ENCODE peak calls at places on chromosomes 16 and 17, in nine cellular contexts. Z, C, O, G, W, H, A, Y and U are unnamed samples.
A peak's percentile ranks its signal among the peaks of the same experiment; 100 is the strongest.

GRCh38 chr17:74045608-74046007 is 157.9 kb upstream of the RPL38 start:
- DNase-seq in C (no peak), O (no peak), A (no peak), G (no peak), Y (peak; percentile 24), W (no peak), Z (no peak), H (no peak), U (no peak)

GRCh38 chr16:80323187-80323807 is 217.5 kb upstream of the DYNLRB2 start:
- DNase-seq in H (no peak), O (no peak), Z (no peak), C (no peak), Y (no peak), A (no peak), G (no peak), W (no peak), U (no peak)

GRCh38 chr17:42531455-42532354 is 4.3 kb upstream of the NAGLU start:
- DNase-seq in O (peak; percentile 64), A (peak; percentile 61), C (peak; percentile 87), G (no peak), W (peak; percentile 57), Z (peak; percentile 76), H (peak; percentile 76), Y (peak; percentile 51), U (peak; percentile 37)

GRCh38 chr16:85638695-85639409 is 25.7 kb downstream of the GSE1 start:
- DNase-seq in Y (no peak), C (no peak), H (no peak), Z (no peak), O (no peak), W (no peak), A (no peak), G (no peak), U (no peak)

GRCh38 chr17:31754239-31754945 is 104.7 kb downstream of the COPRS start:
- DNase-seq in O (no peak), H (no peak), G (no peak), W (no peak), A (no peak), Z (no peak), Y (peak; percentile 50), C (no peak), U (peak; percentile 98)

GRCh38 chr17:1039511-1040215 is 42.7 kb downstream of the TIMM22 start:
- DNase-seq in H (no peak), C (peak; percentile 92), O (peak; percentile 91), A (peak; percentile 85), Y (no peak), W (no peak), Z (peak; percentile 53), G (no peak), U (no peak)

GRCh38 chr16:24731722-24732419 is 2.4 kb downstream of the TNRC6A start:
- DNase-seq in C (peak; percentile 69), W (no peak), G (no peak), O (no peak), Y (no peak), Z (no peak), H (no peak), A (no peak), U (no peak)

GRCh38 chr16:74622005-74622404 is 15.1 kb upstream of the GLG1 start:
- DNase-seq in W (no peak), G (no peak), Z (no peak), H (no peak), C (no peak), O (no peak), A (no peak), Y (no peak), U (no peak)

GRCh38 chr17:7232114-7232513 is 2.2 kb downstream of the DVL2 start:
- DNase-seq in W (no peak), H (no peak), O (no peak), Z (no peak), A (no peak), G (no peak), Y (peak; percentile 1), C (no peak), U (no peak)

GRCh38 chr17:72467841-72468653 is 347.2 kb downstream of the SOX9 start:
- DNase-seq in C (no peak), O (no peak), Y (no peak), G (no peak), Z (peak; percentile 87), H (no peak), W (no peak), A (no peak), U (no peak)

GRCh38 chr17:72466606-72467005 is 345.8 kb downstream of the SOX9 start:
- DNase-seq in A (no peak), Z (no peak), H (no peak), Y (peak; percentile 27), W (no peak), O (no peak), G (no peak), C (no peak), U (no peak)

GRCh38 chr17:72463287-72464102 is 342.7 kb downstream of the SOX9 start:
- DNase-seq in A (no peak), Y (no peak), W (no peak), H (no peak), Z (no peak), O (no peak), C (no peak), G (no peak), U (no peak)

GRCh38 chr17:72465191-72466024 is 344.6 kb downstream of the SOX9 start:
- DNase-seq in O (peak; percentile 41), A (no peak), C (no peak), H (peak; percentile 52), W (no peak), G (peak; percentile 98), Z (peak; percentile 77), Y (peak; percentile 99), U (peak; percentile 98)

DNA sequence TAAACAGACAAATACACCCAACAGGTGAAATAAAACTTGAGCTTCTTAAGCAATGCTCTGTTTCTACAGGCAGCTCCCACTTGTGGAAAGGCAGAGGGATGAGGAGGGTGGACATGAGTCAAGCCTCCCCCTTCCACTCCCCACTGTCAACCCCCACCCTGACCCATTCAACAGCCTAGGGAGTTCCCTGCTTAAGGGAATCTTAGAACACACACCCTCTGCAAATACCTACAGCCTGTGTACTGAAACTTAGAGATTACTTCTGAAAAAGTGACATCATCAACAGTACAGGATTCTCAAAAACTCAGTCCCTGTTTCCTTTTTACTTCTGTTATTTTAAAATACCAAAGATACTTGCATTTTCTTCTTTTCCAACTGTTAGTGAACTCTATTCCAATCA is 345.4 kb downstream of the SOX9 start:
- DNase-seq in G (peak; percentile 87), W (no peak), C (no peak), H (peak; percentile 61), A (no peak), Y (peak; percentile 97), Z (peak; percentile 65), O (no peak), U (peak; percentile 55)
- TF ChIP-seq CTCF in G (no peak), W (no peak), C (no peak), H (no peak), A (no peak), Y (peak; percentile 31), Z (no peak), O (no peak), U (peak; percentile 42)

DNA sequence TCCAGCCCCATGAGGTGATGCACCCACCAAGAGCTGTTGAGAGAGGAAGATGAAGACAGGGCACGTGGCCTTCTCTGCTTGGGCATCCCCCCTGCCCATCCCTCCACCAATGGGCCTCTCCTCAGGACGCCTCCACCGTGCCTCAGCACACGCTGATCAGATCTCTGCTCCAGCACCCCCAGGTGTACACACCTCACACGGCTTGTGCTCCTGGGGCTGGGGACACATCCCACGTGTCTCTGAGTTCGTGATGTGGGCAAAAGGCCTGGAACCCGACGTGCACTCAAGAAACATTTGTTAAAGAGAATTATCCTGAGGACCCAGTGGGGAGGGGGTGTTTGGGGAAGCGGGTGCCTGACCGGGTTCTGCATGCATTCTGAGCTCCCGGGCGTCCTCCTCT is 55.3 kb downstream of the MGAT5B start:
- DNase-seq in G (no peak), O (no peak), H (no peak), W (no peak), A (no peak), Z (no peak), Y (no peak), C (no peak), U (no peak)
- TF ChIP-seq CTCF in G (no peak), O (no peak), H (no peak), W (no peak), A (no peak), Z (no peak), Y (no peak), C (no peak), U (no peak)

DNA sequence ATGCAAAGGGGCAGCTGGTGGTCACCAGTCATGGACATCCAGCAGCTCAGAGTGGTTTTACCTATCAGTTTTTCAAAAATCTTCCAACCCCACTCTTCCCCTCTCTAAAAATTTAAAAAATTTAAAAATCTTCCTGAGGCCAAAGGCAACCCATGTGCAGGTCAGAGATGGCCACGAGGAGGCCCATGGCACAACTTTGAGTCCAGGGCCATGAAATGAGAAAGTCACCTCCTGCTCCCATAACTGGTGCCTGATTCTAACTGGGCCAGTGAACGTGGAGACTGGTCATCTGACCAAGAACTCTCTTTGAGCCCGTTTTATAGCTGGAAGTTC is 124.4 kb downstream of the XYLT1 start:
- DNase-seq in O (no peak), G (no peak), Y (no peak), H (no peak), Z (no peak), A (no peak), W (no peak), C (no peak), U (no peak)
- TF ChIP-seq CTCF in O (no peak), G (no peak), Y (no peak), H (no peak), Z (no peak), A (no peak), W (no peak), C (no peak), U (no peak)

GRCh38 chr16:20347666-20348364 is 4.7 kb downstream of the UMOD start:
- DNase-seq in Y (no peak), O (no peak), H (no peak), Z (no peak), C (no peak), G (no peak), W (no peak), A (no peak), U (no peak)

GRCh38 chr16:20348365-20349185 is 3.9 kb downstream of the UMOD start:
- DNase-seq in A (no peak), O (no peak), Z (no peak), H (no peak), Y (no peak), C (no peak), G (no peak), W (no peak), U (no peak)

GRCh38 chr16:20352615-20353014 is at the start of gene UMOD:
- DNase-seq in A (no peak), H (no peak), Y (no peak), G (no peak), O (no peak), C (no peak), Z (no peak), W (no peak), U (no peak)

GRCh38 chr16:20353379-20353778 is 864 bp upstream of the UMOD start:
- DNase-seq in Z (no peak), G (no peak), O (no peak), A (no peak), H (no peak), W (no peak), C (no peak), Y (no peak), U (no peak)

DNA sequence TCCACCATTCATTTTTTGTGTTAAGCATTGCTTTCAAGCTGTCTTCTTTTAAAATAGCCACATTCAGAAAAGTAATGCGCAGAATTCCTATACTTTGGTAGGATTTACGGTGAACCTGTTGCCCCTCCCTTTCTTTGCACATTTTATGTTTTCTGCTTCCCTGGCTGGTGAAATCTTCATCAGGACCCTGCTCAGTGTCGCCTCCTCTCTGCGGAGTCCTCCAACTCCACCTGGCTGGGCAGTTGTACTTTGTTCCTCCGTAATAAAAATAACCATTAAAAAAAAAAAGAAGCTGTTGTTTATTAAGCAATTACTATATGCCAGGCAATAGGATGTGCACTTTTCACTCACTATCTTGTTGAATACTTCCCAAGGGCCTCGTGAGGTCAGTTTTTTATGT is 2.9 kb downstream of the UMOD start:
- DNase-seq in Y (no peak), A (no peak), O (no peak), G (no peak), C (no peak), W (no peak), H (no peak), Z (no peak), U (no peak)
- TF ChIP-seq CTCF in Y (no peak), A (no peak), O (no peak), G (no peak), C (no peak), W (no peak), H (no peak), Z (no peak), U (no peak)